ENCODE peak calls at places on chromosome 5, in four cellular contexts. H is neural crest cell, P is PC-3, U is HFFc6. Z is an unnamed sample.

GRCh38 chr5:78603636-78604175 is 44.9 kb downstream of the LHFPL2 start:
- DNase-seq in U (no peak), H (no peak), P (no peak), Z (no peak)

GRCh38 chr5:82886911-82887310 is 190.3 kb downstream of the TMEM167A start:
- DNase-seq in H (no peak), U (no peak), P (peak; percentile 43), Z (no peak)

GRCh38 chr5:31845351-31845750 is 206.4 kb downstream of the PDZD2 start:
- DNase-seq in P (no peak), U (no peak), H (no peak), Z (no peak)

GRCh38 chr5:160521392-160521663 is 99.7 kb downstream of the PTTG1 start:
- DNase-seq in U (no peak), H (no peak), P (no peak), Z (no peak)

GRCh38 chr5:88883059-88883565 is at the start of gene MEF2C:
- DNase-seq in P (peak; percentile 83), H (peak; percentile 46), U (peak; percentile 82), Z (peak; percentile 41)

GRCh38 chr5:132751444-132751843 is 4.2 kb downstream of the CCNI2 start:
- DNase-seq in P (no peak), H (no peak), U (no peak), Z (no peak)

GRCh38 chr5:35131723-35132122 is 84.0 kb upstream of the AGXT2 start:
- DNase-seq in H (no peak), U (peak; percentile 72), P (peak; percentile 23), Z (no peak)

GRCh38 chr5:62593331-62593730 is 14.7 kb downstream of the LRRC70 start:
- DNase-seq in P (no peak), H (no peak), U (peak; percentile 46), Z (no peak)

GRCh38 chr5:1007681-1008450 is 736 bp upstream of the NKD2 start:
- DNase-seq in H (no peak), P (no peak), U (no peak), Z (peak; percentile 24)

GRCh38 chr5:54519083-54519541 is 1.6 kb downstream of the SNX18 start:
- DNase-seq in U (no peak), H (no peak), P (no peak), Z (no peak)

GRCh38 chr5:96868603-96869371 is 7.5 kb upstream of the ERAP2 start:
- DNase-seq in U (peak; percentile 72), P (peak; percentile 76), H (no peak), Z (no peak)

GRCh38 chr5:112121268-112121667 is 297.8 kb downstream of the EPB41L4A start:
- DNase-seq in H (no peak), P (no peak), U (peak; percentile 31), Z (no peak)

GRCh38 chr5:112123060-112123459 is 296.0 kb downstream of the EPB41L4A start:
- DNase-seq in P (no peak), H (no peak), U (no peak), Z (no peak)

GRCh38 chr5:112122353-112122752 is 296.7 kb downstream of the EPB41L4A start:
- DNase-seq in U (no peak), P (no peak), H (no peak), Z (no peak)

GRCh38 chr5:112119527-112119926 is 299.6 kb downstream of the EPB41L4A start:
- DNase-seq in H (no peak), U (no peak), P (no peak), Z (no peak)

DNA sequence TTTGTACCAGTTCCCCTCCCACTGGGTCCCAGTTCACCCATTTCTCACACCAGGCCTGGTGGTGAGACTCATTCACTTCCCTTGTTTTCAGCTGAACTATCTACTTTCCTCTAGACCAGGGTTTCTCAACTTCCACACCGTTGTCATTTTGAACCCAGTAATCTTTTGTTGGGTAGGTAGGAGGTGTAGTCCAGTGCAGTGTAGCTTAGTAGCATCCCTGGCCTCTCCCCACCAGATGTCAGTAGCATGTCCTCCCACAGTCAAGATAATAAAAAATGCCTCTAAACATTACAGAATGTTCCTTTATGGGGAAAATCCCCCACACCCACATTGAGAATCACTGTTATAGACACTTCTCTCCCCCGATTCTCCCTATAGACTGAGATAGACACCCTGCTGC is 299.1 kb downstream of the EPB41L4A start:
- DNase-seq in H (no peak), P (no peak), U (no peak), Z (no peak)
- TF ChIP-seq CTCF in H (no peak), P (no peak), U (no peak), Z (no peak)

DNA sequence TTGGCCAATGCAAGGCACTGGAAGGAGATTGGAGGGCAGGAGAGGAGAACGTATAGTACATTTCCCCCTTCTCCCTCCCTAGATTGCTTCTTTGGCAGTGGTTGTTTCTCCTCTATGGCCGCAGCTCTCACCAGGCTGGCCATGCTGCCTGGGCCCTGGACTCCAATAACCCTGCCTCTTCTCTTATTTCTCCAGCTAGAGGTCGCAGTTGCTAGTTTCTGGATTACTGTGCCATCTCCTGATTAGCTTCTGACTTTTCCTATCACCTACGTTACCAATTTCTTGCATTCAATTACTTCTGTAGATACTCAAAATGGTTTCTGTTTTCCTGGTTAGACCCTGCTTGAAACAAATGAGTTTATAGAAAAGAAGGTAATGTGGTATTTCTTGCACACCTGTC is 2.4 kb upstream of the MACIR start:
- DNase-seq in P (peak; percentile 39), H (no peak), U (no peak), Z (no peak)
- TF ChIP-seq CTCF in P (peak; percentile 65), H (no peak), U (peak; percentile 46), Z (no peak)

GRCh38 chr5:67289763-67290521 is 93.3 kb upstream of the CD180 start:
- DNase-seq in U (no peak), P (no peak), H (no peak), Z (no peak)

GRCh38 chr5:67290620-67291019 is 94.0 kb upstream of the CD180 start:
- DNase-seq in U (no peak), P (no peak), H (no peak), Z (no peak)

GRCh38 chr5:67291066-67291465 is 94.5 kb upstream of the CD180 start:
- DNase-seq in U (no peak), P (no peak), H (no peak), Z (no peak)

GRCh38 chr5:67286006-67286405 is 89.4 kb upstream of the CD180 start:
- DNase-seq in P (no peak), U (no peak), H (no peak), Z (no peak)

GRCh38 chr5:67287795-67288194 is 91.2 kb upstream of the CD180 start:
- DNase-seq in P (no peak), H (no peak), U (peak; percentile 59), Z (no peak)
- TF ChIP-seq CTCF in P (no peak), H (no peak), U (no peak), Z (no peak)

GRCh38 chr5:45774528-45774927 is 78.3 kb upstream of the HCN1 start:
- DNase-seq in P (peak; percentile 40), H (no peak), U (no peak), Z (no peak)
- TF ChIP-seq CTCF in P (peak; percentile 74), H (peak; percentile 68), U (peak; percentile 57), Z (peak; percentile 79)

GRCh38 chr5:103411721-103412120 is 150.9 kb downstream of the NUDT12 start:
- DNase-seq in H (no peak), U (no peak), P (no peak), Z (no peak)
- TF ChIP-seq CTCF in H (no peak), U (no peak), P (no peak), Z (no peak)

DNA sequence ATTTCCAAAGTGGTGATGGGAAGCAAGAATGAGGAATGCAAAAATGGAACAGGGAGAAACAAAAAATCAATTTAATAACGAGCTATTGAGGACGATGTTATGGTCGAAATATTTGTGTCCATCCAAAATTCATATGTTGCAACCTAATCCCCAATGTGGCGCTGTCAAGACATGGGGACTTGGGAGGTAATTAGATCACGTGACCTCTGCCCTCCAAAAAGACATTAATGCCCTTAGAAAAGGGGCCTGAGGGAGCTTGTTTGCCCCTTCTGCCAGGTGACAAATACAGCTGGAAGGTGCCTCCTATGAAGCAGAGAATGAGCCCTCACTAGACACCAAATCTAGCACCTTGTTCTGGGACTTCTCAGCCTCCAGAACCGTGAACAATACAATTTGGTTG is 315.2 kb upstream of the CDH9 start:
- DNase-seq in P (no peak), U (no peak), H (no peak), Z (no peak)
- TF ChIP-seq CTCF in P (no peak), U (no peak), H (no peak), Z (no peak)

GRCh38 chr5:162214551-162214950 is 147.0 kb downstream of the GABRG2 start:
- DNase-seq in H (no peak), U (no peak), P (no peak), Z (no peak)

DNA sequence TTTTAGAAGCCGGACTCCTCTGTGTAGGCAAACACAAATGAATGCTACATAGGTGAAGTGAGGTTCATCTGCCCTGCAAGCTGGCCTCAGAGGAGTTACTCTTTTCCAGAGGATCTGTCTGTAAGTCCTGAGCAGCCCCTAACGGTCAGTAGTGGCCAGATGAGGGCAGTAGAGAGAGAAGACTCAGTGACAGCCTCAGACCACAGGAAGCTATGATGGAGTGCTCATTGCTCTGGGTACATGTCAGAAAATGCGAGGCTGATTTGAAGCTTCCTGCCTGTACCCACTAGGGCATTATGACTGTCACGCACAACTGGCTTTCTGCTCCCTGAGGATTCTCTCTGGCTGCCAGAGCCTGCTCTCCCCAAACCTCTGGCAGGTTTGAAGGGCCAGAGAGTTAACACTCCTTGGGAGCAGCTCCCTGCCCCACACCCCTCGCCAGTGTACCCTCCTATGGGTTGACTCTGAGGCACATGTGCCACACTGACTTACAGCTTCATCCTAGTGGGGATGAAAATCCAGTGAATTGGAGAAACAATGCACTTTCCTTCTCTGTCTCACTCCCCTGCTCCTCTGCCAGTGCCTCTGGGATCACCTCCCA is 141.5 kb downstream of the GABRG2 start:
- DNase-seq in H (peak; percentile 64), U (no peak), P (peak; percentile 68), Z (peak; percentile 68)
- TF ChIP-seq CTCF in H (peak; percentile 69), U (no peak), P (peak; percentile 64), Z (peak; percentile 57)

DNA sequence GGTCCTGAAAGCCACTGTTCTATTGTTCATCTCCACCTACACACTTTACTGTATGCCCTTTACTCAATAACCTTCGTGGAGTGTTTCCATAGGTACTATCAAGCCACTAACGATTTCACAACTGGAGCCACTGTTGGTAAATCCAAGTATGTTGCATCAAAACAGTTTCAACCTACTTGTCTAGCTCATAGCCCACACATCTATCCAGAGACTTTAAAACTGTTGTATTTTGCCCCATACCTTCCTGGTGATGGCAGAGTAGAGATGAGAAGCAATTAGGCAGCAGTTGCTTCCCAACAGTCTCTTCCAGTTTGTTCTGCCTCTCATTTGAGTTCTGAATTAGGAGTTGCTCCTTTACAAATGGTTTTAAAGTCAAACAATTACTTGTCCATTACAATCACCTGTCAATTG is 607 bp downstream of the FAXDC2 start:
- DNase-seq in H (no peak), P (no peak), U (peak; percentile 44), Z (no peak)
- TF ChIP-seq CTCF in H (no peak), P (no peak), U (no peak), Z (no peak)

GRCh38 chr5:73751254-73751914 is 125.4 kb downstream of the ARHGEF28 start:
- DNase-seq in U (no peak), P (no peak), H (no peak), Z (no peak)

GRCh38 chr5:73746608-73747007 is 120.6 kb downstream of the ARHGEF28 start:
- DNase-seq in P (no peak), U (no peak), H (no peak), Z (no peak)

GRCh38 chr5:73749485-73750270 is 123.7 kb downstream of the ARHGEF28 start:
- DNase-seq in H (no peak), P (no peak), U (no peak), Z (no peak)

GRCh38 chr5:73747696-73748380 is 121.8 kb downstream of the ARHGEF28 start:
- DNase-seq in H (no peak), P (no peak), U (no peak), Z (no peak)

GRCh38 chr5:73748510-73749410 is 122.8 kb downstream of the ARHGEF28 start:
- DNase-seq in U (no peak), P (no peak), H (no peak), Z (no peak)
- TF ChIP-seq CTCF in U (no peak), P (no peak), H (no peak), Z (no peak)

Z was measured in glutamatergic neuron.